ENCODE peak calls at places on chromosomes 5 and 9, in five cellular contexts. One of them, this sample, is unnamed.
A peak's percentile ranks its signal among the peaks of the same experiment; 100 is the strongest.

GRCh38 chr5:133256276-133256675 is 204.5 kb downstream of the HSPA4 start:
- DNase-seq in fibroblast of the aortic adventitia: no peak
- DNase-seq in GM12864: no peak
- DNase-seq in stimulated activated CD8-positive, alpha-beta memory T cell treated with anti-CD3 and anti-CD28 coated beads, Interleukin-4, amount 100 ng/mL, for 24 hours: no peak
- DNase-seq in astrocyte of the spinal cord: no peak
- DNase-seq in this sample: no peak

GRCh38 chr5:91468643-91469422 is 85.7 kb upstream of the ARRDC3 start:
- DNase-seq in astrocyte of the spinal cord: peak; percentile 41
- DNase-seq in GM12864: no peak
- DNase-seq in stimulated activated CD8-positive, alpha-beta memory T cell treated with anti-CD3 and anti-CD28 coated beads, Interleukin-4, amount 100 ng/mL, for 24 hours: no peak
- DNase-seq in fibroblast of the aortic adventitia: no peak
- DNase-seq in this sample: no peak

GRCh38 chr5:13027886-13028285 is 916.6 kb downstream of the DNAH5 start:
- DNase-seq in GM12864: no peak
- DNase-seq in stimulated activated CD8-positive, alpha-beta memory T cell treated with anti-CD3 and anti-CD28 coated beads, Interleukin-4, amount 100 ng/mL, for 24 hours: no peak
- DNase-seq in astrocyte of the spinal cord: no peak
- DNase-seq in fibroblast of the aortic adventitia: no peak
- DNase-seq in this sample: no peak

GRCh38 chr5:16568875-16569580 is 47.8 kb downstream of the RETREG1 start:
- DNase-seq in GM12864: no peak
- DNase-seq in astrocyte of the spinal cord: peak; percentile 76
- DNase-seq in stimulated activated CD8-positive, alpha-beta memory T cell treated with anti-CD3 and anti-CD28 coated beads, Interleukin-4, amount 100 ng/mL, for 24 hours: no peak
- DNase-seq in fibroblast of the aortic adventitia: no peak
- DNase-seq in this sample: no peak

GRCh38 chr5:96031811-96032261 is 70.2 kb upstream of the ELL2 start:
- DNase-seq in GM12864: no peak
- DNase-seq in fibroblast of the aortic adventitia: peak; percentile 59
- DNase-seq in astrocyte of the spinal cord: peak; percentile 58
- DNase-seq in stimulated activated CD8-positive, alpha-beta memory T cell treated with anti-CD3 and anti-CD28 coated beads, Interleukin-4, amount 100 ng/mL, for 24 hours: no peak
- DNase-seq in this sample: no peak

GRCh38 chr9:97388721-97389238 is 23.1 kb upstream of the TDRD7 start:
- DNase-seq in GM12864: no peak
- DNase-seq in astrocyte of the spinal cord: no peak
- DNase-seq in fibroblast of the aortic adventitia: no peak
- DNase-seq in stimulated activated CD8-positive, alpha-beta memory T cell treated with anti-CD3 and anti-CD28 coated beads, Interleukin-4, amount 100 ng/mL, for 24 hours: peak; percentile 18
- DNase-seq in this sample: peak; percentile 79

GRCh38 chr5:141874262-141874964 is 3.8 kb downstream of the PCDH1 start:
- DNase-seq in stimulated activated CD8-positive, alpha-beta memory T cell treated with anti-CD3 and anti-CD28 coated beads, Interleukin-4, amount 100 ng/mL, for 24 hours: no peak
- DNase-seq in GM12864: no peak
- DNase-seq in fibroblast of the aortic adventitia: no peak
- DNase-seq in astrocyte of the spinal cord: no peak
- DNase-seq in this sample: no peak

GRCh38 chr5:114243281-114243982 is 118.4 kb upstream of the KCNN2 start:
- DNase-seq in astrocyte of the spinal cord: peak; percentile 69
- DNase-seq in GM12864: no peak
- DNase-seq in stimulated activated CD8-positive, alpha-beta memory T cell treated with anti-CD3 and anti-CD28 coated beads, Interleukin-4, amount 100 ng/mL, for 24 hours: no peak
- DNase-seq in fibroblast of the aortic adventitia: peak; percentile 2
- DNase-seq in this sample: no peak

GRCh38 chr5:95720094-95720793 is 10.9 kb upstream of the RHOBTB3 start:
- DNase-seq in fibroblast of the aortic adventitia: no peak
- DNase-seq in stimulated activated CD8-positive, alpha-beta memory T cell treated with anti-CD3 and anti-CD28 coated beads, Interleukin-4, amount 100 ng/mL, for 24 hours: no peak
- DNase-seq in astrocyte of the spinal cord: no peak
- DNase-seq in GM12864: no peak
- DNase-seq in this sample: no peak

GRCh38 chr5:169667896-169668674 is 31.0 kb downstream of the DOCK2 start:
- DNase-seq in fibroblast of the aortic adventitia: peak; percentile 7
- DNase-seq in GM12864: no peak
- DNase-seq in astrocyte of the spinal cord: peak; percentile 34
- DNase-seq in stimulated activated CD8-positive, alpha-beta memory T cell treated with anti-CD3 and anti-CD28 coated beads, Interleukin-4, amount 100 ng/mL, for 24 hours: no peak
- DNase-seq in this sample: no peak

GRCh38 chr5:155116456-155117251 is 103.1 kb downstream of the KIF4B start:
- DNase-seq in fibroblast of the aortic adventitia: no peak
- DNase-seq in astrocyte of the spinal cord: no peak
- DNase-seq in stimulated activated CD8-positive, alpha-beta memory T cell treated with anti-CD3 and anti-CD28 coated beads, Interleukin-4, amount 100 ng/mL, for 24 hours: no peak
- DNase-seq in GM12864: no peak
- DNase-seq in this sample: no peak

GRCh38 chr9:111118256-111118950 is 80.1 kb upstream of the LPAR1 start:
- DNase-seq in astrocyte of the spinal cord: peak; percentile 56
- DNase-seq in stimulated activated CD8-positive, alpha-beta memory T cell treated with anti-CD3 and anti-CD28 coated beads, Interleukin-4, amount 100 ng/mL, for 24 hours: no peak
- DNase-seq in fibroblast of the aortic adventitia: peak; percentile 45
- DNase-seq in GM12864: no peak
- DNase-seq in this sample: no peak

GRCh38 chr9:27151693-27152397 is 42.8 kb downstream of the TEK start:
- DNase-seq in stimulated activated CD8-positive, alpha-beta memory T cell treated with anti-CD3 and anti-CD28 coated beads, Interleukin-4, amount 100 ng/mL, for 24 hours: no peak
- DNase-seq in fibroblast of the aortic adventitia: peak; percentile 70
- DNase-seq in astrocyte of the spinal cord: peak; percentile 47
- DNase-seq in GM12864: no peak
- DNase-seq in this sample: no peak

GRCh38 chr5:38078161-38078560 is 180.2 kb upstream of the EGFLAM start:
- DNase-seq in GM12864: no peak
- DNase-seq in fibroblast of the aortic adventitia: no peak
- DNase-seq in stimulated activated CD8-positive, alpha-beta memory T cell treated with anti-CD3 and anti-CD28 coated beads, Interleukin-4, amount 100 ng/mL, for 24 hours: no peak
- DNase-seq in astrocyte of the spinal cord: peak; percentile 25
- DNase-seq in this sample: no peak

GRCh38 chr5:154277499-154277898 is 87.0 kb downstream of the GALNT10 start:
- DNase-seq in stimulated activated CD8-positive, alpha-beta memory T cell treated with anti-CD3 and anti-CD28 coated beads, Interleukin-4, amount 100 ng/mL, for 24 hours: no peak
- DNase-seq in GM12864: no peak
- DNase-seq in astrocyte of the spinal cord: no peak
- DNase-seq in fibroblast of the aortic adventitia: no peak
- DNase-seq in this sample: no peak

GRCh38 chr9:124349675-124350484 is 65.4 kb downstream of the PSMB7 start:
- DNase-seq in stimulated activated CD8-positive, alpha-beta memory T cell treated with anti-CD3 and anti-CD28 coated beads, Interleukin-4, amount 100 ng/mL, for 24 hours: no peak
- DNase-seq in astrocyte of the spinal cord: no peak
- DNase-seq in fibroblast of the aortic adventitia: no peak
- DNase-seq in GM12864: no peak
- DNase-seq in this sample: no peak

GRCh38 chr5:61071565-61071964 is 90.7 kb downstream of the SMIM15 start:
- DNase-seq in fibroblast of the aortic adventitia: no peak
- DNase-seq in astrocyte of the spinal cord: no peak
- DNase-seq in GM12864: no peak
- DNase-seq in stimulated activated CD8-positive, alpha-beta memory T cell treated with anti-CD3 and anti-CD28 coated beads, Interleukin-4, amount 100 ng/mL, for 24 hours: no peak
- DNase-seq in this sample: no peak

GRCh38 chr5:137122075-137122474 is 377.1 kb downstream of the SPOCK1 start:
- DNase-seq in stimulated activated CD8-positive, alpha-beta memory T cell treated with anti-CD3 and anti-CD28 coated beads, Interleukin-4, amount 100 ng/mL, for 24 hours: no peak
- DNase-seq in GM12864: no peak
- DNase-seq in fibroblast of the aortic adventitia: peak; percentile 85
- DNase-seq in astrocyte of the spinal cord: no peak
- DNase-seq in this sample: no peak

GRCh38 chr5:150671509-150672236 is 10.6 kb downstream of the MYOZ3 start:
- DNase-seq in astrocyte of the spinal cord: no peak
- DNase-seq in stimulated activated CD8-positive, alpha-beta memory T cell treated with anti-CD3 and anti-CD28 coated beads, Interleukin-4, amount 100 ng/mL, for 24 hours: no peak
- DNase-seq in GM12864: no peak
- DNase-seq in fibroblast of the aortic adventitia: no peak
- DNase-seq in this sample: no peak

GRCh38 chr9:137951597-137952490 is 74.3 kb downstream of the CACNA1B start:
- DNase-seq in astrocyte of the spinal cord: no peak
- DNase-seq in fibroblast of the aortic adventitia: no peak
- DNase-seq in stimulated activated CD8-positive, alpha-beta memory T cell treated with anti-CD3 and anti-CD28 coated beads, Interleukin-4, amount 100 ng/mL, for 24 hours: no peak
- DNase-seq in GM12864: no peak
- DNase-seq in this sample: no peak

GRCh38 chr5:21802869-21803490 is 1050.2 kb downstream of the CDH12 start:
- DNase-seq in astrocyte of the spinal cord: peak; percentile 47
- DNase-seq in stimulated activated CD8-positive, alpha-beta memory T cell treated with anti-CD3 and anti-CD28 coated beads, Interleukin-4, amount 100 ng/mL, for 24 hours: no peak
- DNase-seq in fibroblast of the aortic adventitia: peak; percentile 40
- DNase-seq in GM12864: no peak
- DNase-seq in this sample: no peak

GRCh38 chr5:81750308-81751008 is 439 bp downstream of the SSBP2 start:
- DNase-seq in fibroblast of the aortic adventitia: no peak
- DNase-seq in astrocyte of the spinal cord: no peak
- DNase-seq in GM12864: no peak
- DNase-seq in stimulated activated CD8-positive, alpha-beta memory T cell treated with anti-CD3 and anti-CD28 coated beads, Interleukin-4, amount 100 ng/mL, for 24 hours: no peak
- DNase-seq in this sample: peak; percentile 12

GRCh38 chr5:106097308-106097707 is 1573.4 kb downstream of the EFNA5 start:
- DNase-seq in stimulated activated CD8-positive, alpha-beta memory T cell treated with anti-CD3 and anti-CD28 coated beads, Interleukin-4, amount 100 ng/mL, for 24 hours: no peak
- DNase-seq in astrocyte of the spinal cord: no peak
- DNase-seq in fibroblast of the aortic adventitia: peak; percentile 71
- DNase-seq in GM12864: no peak
- DNase-seq in this sample: no peak

GRCh38 chr5:140317859-140318258 is 15.0 kb upstream of the PFDN1 start:
- DNase-seq in GM12864: no peak
- DNase-seq in fibroblast of the aortic adventitia: peak; percentile 50
- DNase-seq in astrocyte of the spinal cord: peak; percentile 61
- DNase-seq in stimulated activated CD8-positive, alpha-beta memory T cell treated with anti-CD3 and anti-CD28 coated beads, Interleukin-4, amount 100 ng/mL, for 24 hours: no peak
- DNase-seq in this sample: no peak